ENCODE peak calls at places on chromosomes 2 and 18, in four cellular contexts. One of them, this sample, is unnamed. For H3K4me1, the result is how much of the 10 kb centered on the place peaks cover.

GRCh38 chr2:118122768-118123335 is 34.6 kb downstream of the INSIG2 start:
- DNase-seq in hepatocyte: no peak
- DNase-seq in K562: no peak
- DNase-seq in endodermal cell: no peak
- DNase-seq in this sample: no peak

GRCh38 chr2:231670892-231671616 is 37.3 kb upstream of the PTMA start:
- DNase-seq in hepatocyte: peak
- DNase-seq in K562: peak
- DNase-seq in endodermal cell: peak
- DNase-seq in this sample: no peak

GRCh38 chr2:27202829-27203228 is 9.0 kb upstream of the ATRAID start:
- DNase-seq in hepatocyte: no peak
- DNase-seq in K562: no peak
- DNase-seq in endodermal cell: no peak
- DNase-seq in this sample: no peak

GRCh38 chr18:23099621-23100020 is 35.7 kb upstream of the CABLES1 start:
- DNase-seq in hepatocyte: peak
- DNase-seq in K562: no peak
- DNase-seq in endodermal cell: no peak
- DNase-seq in this sample: no peak

GRCh38 chr2:98388601-98389247 is 42.5 kb downstream of the CNGA3 start:
- DNase-seq in hepatocyte: no peak
- DNase-seq in K562: no peak
- DNase-seq in endodermal cell: peak
- DNase-seq in this sample: no peak

GRCh38 chr2:43267393-43267792 is 41.0 kb upstream of the ZFP36L2 start:
- DNase-seq in hepatocyte: no peak
- DNase-seq in K562: no peak
- DNase-seq in endodermal cell: no peak
- DNase-seq in this sample: no peak

GRCh38 chr2:28552045-28552823 is 56.4 kb downstream of the PLB1 start:
- DNase-seq in hepatocyte: no peak
- DNase-seq in K562: no peak
- DNase-seq in endodermal cell: no peak
- DNase-seq in this sample: no peak

GRCh38 chr2:96527052-96527964 is 9.2 kb upstream of the ARID5A start:
- DNase-seq in hepatocyte: peak
- DNase-seq in K562: no peak
- DNase-seq in endodermal cell: peak
- DNase-seq in this sample: peak

GRCh38 chr2:192814376-192814775 is 619.6 kb upstream of the TMEFF2 start:
- DNase-seq in hepatocyte: no peak
- DNase-seq in K562: no peak
- DNase-seq in endodermal cell: no peak
- DNase-seq in this sample: no peak

GRCh38 chr2:86788172-86788571 is 2.5 kb downstream of the CD8A start:
- DNase-seq in hepatocyte: no peak
- DNase-seq in K562: no peak
- DNase-seq in endodermal cell: no peak
- DNase-seq in this sample: peak

GRCh38 chr2:111701266-111701665 is 182.7 kb downstream of the ANAPC1 start:
- DNase-seq in hepatocyte: no peak
- DNase-seq in K562: no peak
- DNase-seq in endodermal cell: peak
- DNase-seq in this sample: no peak

GRCh38 chr2:229475753-229476152 is 204.7 kb upstream of the PID1 start:
- DNase-seq in hepatocyte: no peak
- DNase-seq in K562: no peak
- DNase-seq in endodermal cell: no peak
- DNase-seq in this sample: no peak

GRCh38 chr2:203438528-203438927 is 96.6 kb downstream of the RAPH1 start:
- DNase-seq in hepatocyte: no peak
- DNase-seq in K562: no peak
- DNase-seq in endodermal cell: no peak
- DNase-seq in this sample: no peak

GRCh38 chr2:186992597-186992996 is 143.6 kb upstream of the ZSWIM2 start:
- DNase-seq in hepatocyte: no peak
- DNase-seq in K562: no peak
- DNase-seq in endodermal cell: no peak
- DNase-seq in this sample: no peak

GRCh38 chr2:190637331-190637734 is 11.6 kb upstream of the NAB1 start:
- DNase-seq in hepatocyte: no peak
- DNase-seq in K562: no peak
- DNase-seq in endodermal cell: peak
- DNase-seq in this sample: no peak

GRCh38 chr2:217743980-217744761 is 258.6 kb downstream of the TNS1 start:
- DNase-seq in hepatocyte: no peak
- DNase-seq in K562: no peak
- DNase-seq in endodermal cell: peak
- DNase-seq in this sample: no peak

GRCh38 chr2:9793156-9793917 is 49.9 kb upstream of the TAF1B start:
- DNase-seq in hepatocyte: no peak
- DNase-seq in K562: no peak
- DNase-seq in endodermal cell: no peak
- DNase-seq in this sample: peak

GRCh38 chr2:216349366-216349765 is 22.9 kb downstream of the MARCHF4 start:
- DNase-seq in hepatocyte: no peak
- DNase-seq in K562: no peak
- DNase-seq in endodermal cell: peak
- DNase-seq in this sample: no peak

GRCh38 chr18:53920312-53921075 is 304.0 kb downstream of the MBD2 start:
- DNase-seq in hepatocyte: no peak
- DNase-seq in K562: no peak
- DNase-seq in endodermal cell: no peak
- DNase-seq in this sample: no peak

GRCh38 chr2:30308280-30308679 is 76.9 kb downstream of the LBH start:
- DNase-seq in hepatocyte: no peak
- DNase-seq in K562: no peak
- DNase-seq in endodermal cell: no peak
- DNase-seq in this sample: no peak

GRCh38 chr18:74114206-74114605 is 33.4 kb downstream of the FBXO15 start:
- DNase-seq in hepatocyte: no peak
- DNase-seq in K562: no peak
- DNase-seq in endodermal cell: no peak
- DNase-seq in this sample: no peak

GRCh38 chr18:58413667-58414628 is 214.9 kb downstream of the ALPK2 start:
- DNase-seq in hepatocyte: peak
- DNase-seq in K562: no peak
- DNase-seq in endodermal cell: peak
- DNase-seq in this sample: no peak

GRCh38 chr2:69554981-69555380 is 88.6 kb downstream of the AAK1 start:
- DNase-seq in hepatocyte: no peak
- DNase-seq in K562: no peak
- DNase-seq in endodermal cell: no peak
- DNase-seq in this sample: no peak

GRCh38 chr2:190533968-190534309 is 583 bp downstream of the NEMP2 start:
- DNase-seq in hepatocyte: peak
- DNase-seq in K562: peak
- DNase-seq in endodermal cell: no peak
- DNase-seq in this sample: no peak

GRCh38 chr2:24353933-24354332 is 6.4 kb downstream of the ITSN2 start:
- DNase-seq in hepatocyte: no peak
- DNase-seq in K562: no peak
- DNase-seq in endodermal cell: no peak
- DNase-seq in this sample: no peak

GRCh38 chr2:47094519-47095155 is 60.5 kb downstream of the STPG4 start:
- DNase-seq in hepatocyte: no peak
- DNase-seq in K562: no peak
- DNase-seq in endodermal cell: no peak
- DNase-seq in this sample: no peak

GRCh38 chr2:12816379-12817306 is 99.9 kb downstream of the TRIB2 start:
- DNase-seq in hepatocyte: no peak
- DNase-seq in K562: no peak
- DNase-seq in endodermal cell: no peak
- DNase-seq in this sample: no peak

GRCh38 chr18:7855051-7855450 is 287.9 kb downstream of the PTPRM start:
- DNase-seq in hepatocyte: no peak
- DNase-seq in K562: no peak
- DNase-seq in endodermal cell: no peak
- DNase-seq in this sample: no peak

GRCh38 chr18:1350931-1351450 is 446.3 kb downstream of the ADCYAP1 start:
- DNase-seq in hepatocyte: no peak
- DNase-seq in K562: no peak
- DNase-seq in endodermal cell: no peak
- DNase-seq in this sample: no peak

GRCh38 chr2:54384301-54385035 is 71.7 kb upstream of the SPTBN1 start:
- DNase-seq in hepatocyte: no peak
- DNase-seq in K562: no peak
- DNase-seq in endodermal cell: peak
- DNase-seq in this sample: no peak

GRCh38 chr2:159574246-159574645 is 42.1 kb downstream of the BAZ2B start:
- DNase-seq in hepatocyte: no peak
- DNase-seq in K562: no peak
- DNase-seq in endodermal cell: no peak
- DNase-seq in this sample: no peak

GRCh38 chr2:67259581-67260347 is 137.4 kb upstream of the ETAA1 start:
- DNase-seq in hepatocyte: peak
- DNase-seq in K562: no peak
- DNase-seq in endodermal cell: no peak
- DNase-seq in this sample: peak

GRCh38 chr2:69159988-69160387 is 147.0 kb downstream of the ANTXR1 start:
- DNase-seq in hepatocyte: peak
- DNase-seq in K562: peak
- DNase-seq in endodermal cell: peak
- DNase-seq in this sample: no peak

DNA sequence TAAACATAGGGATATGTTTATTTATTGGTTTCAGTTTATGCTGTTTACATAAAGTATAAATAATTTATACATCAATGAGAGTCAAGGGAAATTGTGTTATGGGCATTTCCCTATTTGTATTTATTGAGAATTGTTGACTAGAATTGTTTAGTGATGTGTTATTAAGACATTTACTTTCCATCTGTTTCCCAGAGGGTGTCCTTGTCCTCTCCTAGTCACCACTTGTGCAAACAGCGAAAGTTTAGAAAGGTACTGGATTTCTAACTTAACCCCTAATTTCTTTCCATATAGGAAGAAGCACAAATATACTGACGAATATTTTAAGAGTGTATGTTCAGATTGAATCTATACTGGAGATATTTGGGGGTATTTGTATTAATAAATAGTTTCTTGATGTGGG is 6.7 kb downstream of the UBE2E3 start:
- DNase-seq in hepatocyte: no peak
- DNase-seq in K562: no peak
- DNase-seq in endodermal cell: no peak
- DNase-seq in this sample: no peak
- H3K4me1 ChIP-seq in hepatocyte: under half
- H3K4me1 ChIP-seq in K562: under half
- H3K4me1 ChIP-seq in endodermal cell: under half
- H3K4me1 ChIP-seq in this sample: under half

GRCh38 chr2:197310271-197310939 is at the start of gene ANKRD44:
- DNase-seq in hepatocyte: peak
- DNase-seq in K562: peak
- DNase-seq in endodermal cell: peak
- DNase-seq in this sample: peak

GRCh38 chr2:197310940-197311485 is 433 bp upstream of the ANKRD44 start:
- DNase-seq in hepatocyte: no peak
- DNase-seq in K562: no peak
- DNase-seq in endodermal cell: no peak
- DNase-seq in this sample: no peak

GRCh38 chr2:197308635-197309368 is 1.8 kb downstream of the ANKRD44 start:
- DNase-seq in hepatocyte: no peak
- DNase-seq in K562: no peak
- DNase-seq in endodermal cell: no peak
- DNase-seq in this sample: no peak

GRCh38 chr2:197307933-197308521 is 2.6 kb downstream of the ANKRD44 start:
- DNase-seq in hepatocyte: no peak
- DNase-seq in K562: no peak
- DNase-seq in endodermal cell: no peak
- DNase-seq in this sample: no peak

GRCh38 chr2:197309369-197310231 is 980 bp downstream of the ANKRD44 start:
- DNase-seq in hepatocyte: peak
- DNase-seq in K562: no peak
- DNase-seq in endodermal cell: peak
- DNase-seq in this sample: peak
- H3K4me1 ChIP-seq in hepatocyte: under half
- H3K4me1 ChIP-seq in K562: under half
- H3K4me1 ChIP-seq in endodermal cell: under half
- H3K4me1 ChIP-seq in this sample: under half

DNA sequence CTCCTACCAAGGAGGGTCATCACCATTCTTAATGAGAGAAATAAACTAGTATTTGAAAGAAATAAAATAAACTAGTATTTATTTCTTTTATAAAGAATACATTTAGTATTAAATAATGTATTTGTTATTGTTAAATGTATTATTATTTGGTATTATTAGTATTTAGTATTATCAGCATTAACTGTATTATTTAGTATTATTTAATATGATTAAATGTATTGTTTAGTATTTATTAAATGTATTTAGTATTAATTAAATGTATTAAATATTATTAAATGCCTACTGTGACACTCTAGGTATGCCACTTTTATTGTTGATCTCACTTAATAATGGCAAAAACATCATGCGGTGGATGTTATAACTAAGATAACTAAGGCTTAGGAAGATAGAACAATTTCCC is 353.6 kb upstream of the MAP2 start:
- DNase-seq in hepatocyte: no peak
- DNase-seq in K562: no peak
- DNase-seq in endodermal cell: no peak
- DNase-seq in this sample: no peak
- H3K4me1 ChIP-seq in hepatocyte: under half
- H3K4me1 ChIP-seq in K562: under half
- H3K4me1 ChIP-seq in endodermal cell: under half
- H3K4me1 ChIP-seq in this sample: under half

GRCh38 chr2:127645395-127646291 is at the start of gene GPR17:
- DNase-seq in hepatocyte: peak
- DNase-seq in K562: no peak
- DNase-seq in endodermal cell: no peak
- DNase-seq in this sample: peak
- H3K4me1 ChIP-seq in hepatocyte: under half
- H3K4me1 ChIP-seq in K562: under half
- H3K4me1 ChIP-seq in endodermal cell: under half
- H3K4me1 ChIP-seq in this sample: under half

This sample was measured in aorta.